ENCODE peak calls at places on chromosomes 11 and 22, in eight cellular contexts. H is Calu3; V is foreskin fibroblast; W is glutamatergic neuron; O is fibroblast of lung; Z is stomach; U is uterus; T is CD4-positive, alpha-beta T cell. X is an unnamed sample.

GRCh38 chr11:33897761-33898403 is 6.0 kb upstream of the LMO2 start:
- DNase-seq in H (no peak), V (no peak), W (no peak), O (no peak), Z (no peak), U (no peak), T (no peak), X (no peak)

GRCh38 chr11:968822-969221 is 43.2 kb downstream of the AP2A2 start:
- DNase-seq in H (no peak), V (no peak), W (no peak), O (no peak), Z (no peak), U (no peak), T (no peak), X (no peak)

GRCh38 chr11:60844045-60844869 is 2.3 kb downstream of the CCDC86 start:
- DNase-seq in H (no peak), V (peak), W (no peak), O (peak), Z (no peak), U (no peak), T (no peak), X (peak)

GRCh38 chr22:27808730-27809129 is 7.2 kb upstream of the MN1 start:
- DNase-seq in H (no peak), V (no peak), W (no peak), O (no peak), Z (no peak), U (no peak), T (no peak), X (no peak)

GRCh38 chr22:47098121-47098520 is 335.7 kb downstream of the TBC1D22A start:
- DNase-seq in H (no peak), V (no peak), W (no peak), O (no peak), Z (no peak), U (no peak), T (no peak), X (no peak)

GRCh38 chr11:18749681-18750319 is 23.8 kb upstream of the IGSF22 start:
- DNase-seq in H (peak), V (peak), W (no peak), O (peak), Z (no peak), U (no peak), T (no peak), X (peak)

GRCh38 chr11:123202723-123203122 is 7.7 kb upstream of the CLMP start:
- DNase-seq in H (no peak), V (no peak), W (no peak), O (no peak), Z (no peak), U (no peak), T (no peak), X (no peak)

GRCh38 chr11:35066783-35067476 is 72.0 kb upstream of the CD44 start:
- DNase-seq in H (no peak), V (no peak), W (no peak), O (no peak), Z (no peak), U (no peak), T (no peak), X (no peak)

GRCh38 chr11:221998-222789 is 13.9 kb downstream of the SIRT3 start:
- DNase-seq in H (no peak), V (no peak), W (no peak), O (no peak), Z (no peak), U (no peak), T (no peak), X (no peak)

GRCh38 chr11:13215157-13215556 is 62.4 kb upstream of the BMAL1 start:
- DNase-seq in H (no peak), V (peak), W (no peak), O (peak), Z (no peak), U (no peak), T (no peak), X (no peak)

GRCh38 chr11:35009191-35009940 is 92.9 kb downstream of the PDHX start:
- DNase-seq in H (peak), V (peak), W (no peak), O (peak), Z (no peak), U (peak), T (no peak), X (no peak)

GRCh38 chr11:36014499-36014898 is 70.6 kb downstream of the LDLRAD3 start:
- DNase-seq in H (no peak), V (no peak), W (no peak), O (no peak), Z (no peak), U (no peak), T (no peak), X (no peak)

GRCh38 chr22:19549428-19549827 is 25.2 kb upstream of the CLDN5 start:
- DNase-seq in H (no peak), V (no peak), W (no peak), O (no peak), Z (no peak), U (no peak), T (no peak), X (no peak)

GRCh38 chr22:44020981-44021380 is 3.1 kb upstream of the PARVB start:
- DNase-seq in H (no peak), V (no peak), W (no peak), O (peak), Z (no peak), U (no peak), T (no peak), X (no peak)

GRCh38 chr22:41092847-41093371 is 517 bp downstream of the EP300 start:
- DNase-seq in H (peak), V (peak), W (peak), O (peak), Z (peak), U (peak), T (peak), X (peak)
- TF ChIP-seq CTCF in H (no peak), V (no peak), W (no peak), O (no peak), Z (no peak), U (no peak), T (peak), X (no peak)

GRCh38 chr11:111870113-111870512 is 1.3 kb downstream of the ALG9 start:
- DNase-seq in H (no peak), V (no peak), W (no peak), O (no peak), Z (no peak), U (no peak), T (no peak), X (no peak)

GRCh38 chr11:111870522-111870886 is 877 bp downstream of the ALG9 start:
- DNase-seq in H (no peak), V (no peak), W (no peak), O (no peak), Z (no peak), U (no peak), T (no peak), X (no peak)

GRCh38 chr11:111871693-111872161 is 346 bp upstream of the ALG9 start:
- DNase-seq in H (no peak), V (peak), W (no peak), O (no peak), Z (no peak), U (no peak), T (no peak), X (no peak)

DNA sequence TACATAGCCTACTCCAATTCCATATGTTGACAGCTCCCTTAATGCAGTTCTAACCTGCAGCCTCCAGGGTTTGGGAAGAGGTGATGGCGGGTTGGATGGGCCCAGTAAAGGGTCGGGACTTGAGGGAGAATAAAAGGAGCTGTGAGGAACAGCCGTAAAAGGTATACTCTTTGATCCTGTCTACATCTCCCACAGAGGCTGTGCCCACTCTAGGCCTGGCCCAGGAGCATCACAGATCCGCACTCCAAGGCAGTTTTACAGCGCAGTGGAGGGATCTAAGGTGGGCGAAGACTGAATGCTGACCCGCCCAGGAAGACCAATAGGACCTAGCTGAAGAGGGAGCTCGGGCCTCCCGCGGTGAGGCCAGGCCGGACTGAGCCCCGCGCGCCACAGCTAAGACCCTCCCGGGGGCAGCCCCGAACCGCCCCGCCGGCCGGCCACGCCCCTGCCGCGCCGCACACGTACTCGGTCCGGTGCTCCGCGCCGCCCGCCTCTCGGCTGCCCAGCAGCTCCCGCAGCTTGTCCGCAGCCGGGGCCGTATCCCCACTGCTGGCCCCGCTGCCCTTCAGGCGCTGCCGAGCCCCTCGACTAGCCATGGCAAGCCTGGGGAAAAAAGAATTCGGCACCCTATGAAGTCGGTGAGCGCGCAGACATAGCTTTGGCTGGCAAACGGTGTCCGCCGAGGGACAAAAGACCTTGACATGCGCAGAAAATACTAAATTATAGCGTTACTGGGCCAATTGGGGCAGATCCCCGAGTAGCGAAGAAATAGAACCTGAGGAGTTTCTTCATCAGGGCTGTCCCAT is at the start of gene ALG9:
- DNase-seq in H (peak), V (peak), W (peak), O (peak), Z (peak), U (peak), T (peak), X (peak)
- TF ChIP-seq CTCF in H (peak), V (peak), W (peak), O (peak), Z (no peak), U (no peak), T (peak), X (no peak)

GRCh38 chr11:105579111-105579510 is 30.8 kb upstream of the GRIA4 start:
- DNase-seq in H (no peak), V (peak), W (no peak), O (no peak), Z (no peak), U (no peak), T (no peak), X (no peak)
- TF ChIP-seq CTCF in H (no peak), V (no peak), W (no peak), O (no peak), Z (no peak), U (no peak), T (no peak), X (no peak)

DNA sequence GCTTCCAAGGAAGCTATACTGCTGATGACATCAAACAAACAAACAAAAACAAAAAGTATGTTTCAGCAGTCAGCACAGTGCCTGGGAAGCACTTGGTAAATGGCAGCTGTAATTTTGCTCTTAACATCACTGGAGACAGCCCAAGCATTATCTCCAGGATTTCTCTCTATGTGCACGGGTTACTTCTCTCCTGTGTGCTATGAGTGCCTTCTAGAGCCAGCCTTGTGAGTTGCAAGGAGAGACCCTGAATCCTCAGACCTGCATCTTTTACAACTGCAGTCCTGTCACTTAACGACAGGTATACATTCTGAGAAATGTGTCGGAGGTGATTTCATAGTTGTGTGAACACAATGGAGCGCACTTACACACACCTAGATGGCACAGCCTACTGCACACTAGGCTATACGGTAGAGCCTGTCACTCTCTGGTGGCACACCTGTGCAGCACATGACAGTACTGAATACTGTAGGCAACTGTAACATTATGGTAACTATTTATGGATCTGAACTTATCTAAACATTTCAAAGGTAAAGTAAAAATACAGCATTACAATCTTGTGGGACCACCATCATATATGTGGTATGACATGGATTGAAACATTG is 662.5 kb upstream of the B3GAT1 start:
- DNase-seq in H (no peak), V (no peak), W (no peak), O (peak), Z (no peak), U (no peak), T (no peak), X (no peak)
- TF ChIP-seq CTCF in H (no peak), V (no peak), W (no peak), O (no peak), Z (no peak), U (no peak), T (no peak), X (no peak)

GRCh38 chr11:92642146-92642919 is 327.1 kb upstream of the MTNR1B start:
- DNase-seq in H (no peak), V (no peak), W (no peak), O (peak), Z (no peak), U (no peak), T (no peak), X (no peak)
- TF ChIP-seq CTCF in H (no peak), V (no peak), W (no peak), O (no peak), Z (no peak), U (no peak), T (no peak), X (no peak)

GRCh38 chr22:17637490-17638181 is 921 bp upstream of the BCL2L13 start:
- DNase-seq in H (no peak), V (peak), W (no peak), O (no peak), Z (no peak), U (no peak), T (no peak), X (no peak)

GRCh38 chr22:17634696-17635095 is 3.9 kb upstream of the BCL2L13 start:
- DNase-seq in H (no peak), V (no peak), W (no peak), O (no peak), Z (no peak), U (no peak), T (no peak), X (peak)

GRCh38 chr22:17638432-17639237 is at the start of gene BCL2L13:
- DNase-seq in H (peak), V (peak), W (peak), O (peak), Z (peak), U (peak), T (peak), X (peak)

GRCh38 chr22:17633998-17634323 is 4.6 kb upstream of the BCL2L13 start:
- DNase-seq in H (no peak), V (no peak), W (no peak), O (no peak), Z (no peak), U (no peak), T (no peak), X (no peak)

GRCh38 chr22:17638182-17638431 is 450 bp upstream of the BCL2L13 start:
- DNase-seq in H (no peak), V (no peak), W (no peak), O (no peak), Z (no peak), U (no peak), T (no peak), X (no peak)
- TF ChIP-seq CTCF in H (no peak), V (no peak), W (no peak), O (no peak), Z (no peak), U (no peak), T (no peak), X (no peak)

GRCh38 chr11:120634706-120635105 is 123.2 kb downstream of the GRIK4 start:
- DNase-seq in H (no peak), V (no peak), W (no peak), O (no peak), Z (no peak), U (no peak), T (no peak), X (no peak)

GRCh38 chr11:120633630-120634374 is 122.3 kb downstream of the GRIK4 start:
- DNase-seq in H (no peak), V (no peak), W (no peak), O (no peak), Z (no peak), U (no peak), T (no peak), X (no peak)

GRCh38 chr11:120629407-120629806 is 117.9 kb downstream of the GRIK4 start:
- DNase-seq in H (no peak), V (no peak), W (no peak), O (no peak), Z (no peak), U (no peak), T (no peak), X (no peak)

GRCh38 chr11:120630100-120630499 is 118.6 kb downstream of the GRIK4 start:
- DNase-seq in H (no peak), V (no peak), W (no peak), O (no peak), Z (no peak), U (no peak), T (no peak), X (no peak)

DNA sequence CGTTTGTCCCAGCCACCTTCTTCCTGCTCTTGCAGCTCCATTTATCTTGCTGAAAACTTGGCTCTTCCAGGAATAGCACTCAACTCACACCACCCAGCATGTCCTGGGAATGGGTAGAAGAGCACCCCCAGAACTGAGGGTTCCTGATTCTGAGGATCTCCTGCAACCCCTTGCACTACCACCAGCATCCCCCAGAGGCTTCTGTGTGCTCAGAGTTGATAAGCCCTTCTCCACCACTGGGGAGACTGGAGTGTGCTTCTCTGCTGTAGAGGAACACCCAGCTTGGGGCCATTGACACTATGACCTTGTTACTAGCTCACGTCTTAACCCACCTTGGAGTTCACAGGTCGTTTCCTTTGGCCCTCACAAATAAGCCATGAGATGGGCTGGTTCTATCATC is 121.0 kb downstream of the GRIK4 start:
- DNase-seq in H (no peak), V (no peak), W (no peak), O (no peak), Z (no peak), U (no peak), T (no peak), X (no peak)
- TF ChIP-seq CTCF in H (no peak), V (no peak), W (no peak), O (peak), Z (no peak), U (no peak), T (no peak), X (no peak)

GRCh38 chr11:65577756-65578109 is 1.9 kb downstream of the EHBP1L1 start:
- DNase-seq in H (no peak), V (no peak), W (no peak), O (no peak), Z (no peak), U (no peak), T (no peak), X (no peak)
- TF ChIP-seq CTCF in H (no peak), V (no peak), W (no peak), O (no peak), Z (no peak), U (no peak), T (no peak), X (no peak)

GRCh38 chr11:43933608-43934358 is 8.7 kb upstream of the C11orf96 start:
- DNase-seq in H (no peak), V (peak), W (peak), O (peak), Z (no peak), U (no peak), T (no peak), X (no peak)

GRCh38 chr11:43934359-43935130 is 7.9 kb upstream of the C11orf96 start:
- DNase-seq in H (no peak), V (no peak), W (no peak), O (peak), Z (no peak), U (peak), T (no peak), X (no peak)

GRCh38 chr11:43930868-43931716 is 11.3 kb upstream of the C11orf96 start:
- DNase-seq in H (no peak), V (peak), W (no peak), O (peak), Z (no peak), U (no peak), T (no peak), X (peak)

GRCh38 chr11:43933226-43933607 is 9.2 kb upstream of the C11orf96 start:
- DNase-seq in H (no peak), V (no peak), W (no peak), O (no peak), Z (no peak), U (no peak), T (no peak), X (no peak)

DNA sequence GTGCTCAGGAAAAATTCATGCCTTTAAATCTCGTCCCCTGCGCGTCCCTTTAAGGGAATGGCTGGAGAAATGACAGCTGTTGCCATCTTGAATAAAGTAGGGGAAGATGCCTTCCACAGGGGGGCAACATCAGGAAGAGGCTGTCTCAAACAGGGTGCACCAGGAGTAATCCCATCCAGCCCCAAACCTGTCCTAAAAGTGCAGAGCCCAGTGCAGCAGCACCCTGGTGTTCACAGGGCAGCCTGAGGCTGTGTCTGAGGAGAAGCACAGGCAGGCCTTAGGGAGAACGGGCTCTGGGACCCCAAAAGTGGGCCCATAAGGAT is 10.8 kb upstream of the C11orf96 start:
- DNase-seq in H (no peak), V (no peak), W (no peak), O (no peak), Z (no peak), U (no peak), T (no peak), X (peak)
- TF ChIP-seq CTCF in H (no peak), V (peak), W (no peak), O (no peak), Z (no peak), U (peak), T (no peak), X (no peak)

X was measured in adrenal gland.